ENCODE peak calls at places on chromosome 13, in eight cellular contexts. U is activated CD4-positive, alpha-beta T cell treated with anti-CD3 and anti-CD28 coated beads, Interleukin-2, amount 10 ng/mL, durations not matched to agents 7 days and 5 days; L is stimulated activated CD8-positive, alpha-beta memory T cell treated with anti-CD3 and anti-CD28 coated beads, Interleukin-7, amount 100 ng/mL, for 4 hours; I is heart left ventricle; D is stimulated activated CD4-positive, alpha-beta T cell treated with anti-CD3 and anti-CD28 coated beads, Interleukin-4, amount 100 ng/mL, for 1 hour; P is NCI-H524; W is IMR-90; Q is endothelial cell. A is an unnamed sample.

GRCh38 chr13:50156722-50157121 is 141.5 kb downstream of the KCNRG start:
- DNase-seq in D (no peak), Q (no peak), I (no peak), L (no peak), W (no peak), U (no peak), P (no peak), A (no peak)

GRCh38 chr13:76887070-76887563 is 912 bp upstream of the KCTD12 start:
- DNase-seq in U (no peak), D (no peak), I (peak; percentile 32), Q (peak; percentile 12), L (no peak), P (no peak), W (no peak), A (no peak)

GRCh38 chr13:50531917-50532899 is 311.3 kb downstream of the DLEU7 start:
- DNase-seq in W (peak; percentile 62), L (no peak), I (no peak), P (peak; percentile 18), D (no peak), U (no peak), Q (no peak), A (no peak)

GRCh38 chr13:99312493-99312883 is 5.3 kb upstream of the GPR183 start:
- DNase-seq in U (no peak), W (peak; percentile 39), L (no peak), Q (no peak), I (peak; percentile 61), D (no peak), P (no peak), A (no peak)

GRCh38 chr13:46831588-46832194 is 34.7 kb upstream of the ESD start:
- DNase-seq in L (no peak), P (peak; percentile 61), D (no peak), W (peak; percentile 58), Q (peak; percentile 58), I (no peak), U (peak; percentile 50), A (no peak)

GRCh38 chr13:24202215-24202614 is 41.7 kb downstream of the SPATA13 start:
- DNase-seq in Q (no peak), P (no peak), D (no peak), W (no peak), L (no peak), U (no peak), I (no peak), A (no peak)

GRCh38 chr13:37226966-37227365 is 121.5 kb upstream of the CSNK1A1L start:
- DNase-seq in D (no peak), W (peak; percentile 75), I (no peak), P (no peak), Q (no peak), L (no peak), U (no peak), A (no peak)

GRCh38 chr13:97030705-97031452 is 36.6 kb upstream of the OXGR1 start:
- DNase-seq in D (no peak), W (peak; percentile 61), U (no peak), I (no peak), L (no peak), P (peak; percentile 63), Q (peak; percentile 15), A (peak; percentile 4)

GRCh38 chr13:21707586-21707985 is 36.7 kb downstream of the FGF9 start:
- DNase-seq in P (no peak), W (no peak), Q (no peak), D (no peak), L (no peak), U (no peak), I (no peak), A (no peak)

GRCh38 chr13:60974296-60974695 is 441.4 kb downstream of the PCDH20 start:
- DNase-seq in U (no peak), D (no peak), L (no peak), P (no peak), W (no peak), Q (no peak), I (no peak), A (no peak)

GRCh38 chr13:50722437-50723125 is 120.9 kb downstream of the DLEU7 start:
- DNase-seq in W (no peak), P (no peak), D (no peak), U (no peak), L (no peak), Q (no peak), I (no peak), A (no peak)

GRCh38 chr13:66264976-66265375 is 965.2 kb downstream of the PCDH9 start:
- DNase-seq in I (no peak), Q (no peak), D (no peak), U (no peak), P (no peak), L (no peak), W (peak; percentile 1), A (no peak)

GRCh38 chr13:23147827-23148226 is 33.0 kb upstream of the SGCG start:
- DNase-seq in L (no peak), P (no peak), Q (no peak), U (no peak), W (no peak), I (no peak), D (no peak), A (no peak)

GRCh38 chr13:95536629-95537241 is 15.8 kb upstream of the CLDN10 start:
- DNase-seq in D (no peak), I (no peak), U (no peak), L (no peak), W (peak; percentile 39), P (peak; percentile 41), Q (no peak), A (no peak)

GRCh38 chr13:77714119-77714755 is 16.8 kb downstream of the SLAIN1 start:
- DNase-seq in L (no peak), Q (no peak), D (no peak), W (no peak), P (no peak), U (no peak), I (no peak), A (no peak)

GRCh38 chr13:99981115-99982020 is at the start of gene ZIC2:
- DNase-seq in P (peak; percentile 69), I (no peak), U (no peak), D (no peak), L (no peak), W (no peak), Q (peak; percentile 57), A (no peak)

A was measured in HuH-7.5.